ENCODE peak calls at places on chromosomes 11 and 22, in seven cellular contexts. Q is iPS DF 6.9; I is heart right ventricle; Y is neural progenitor cell; T is thyroid gland; F is stomach; J is CD8-positive, alpha-beta memory T cell. U is an unnamed sample. For H3K4me1, the result is how much of the 10 kb centered on the place peaks cover.

GRCh38 chr11:17936790-17937189 is 76.1 kb downstream of the SERGEF start:
- DNase-seq in Q (no peak), I (no peak), Y (no peak), T (no peak), F (no peak), J (no peak), U (no peak)

GRCh38 chr11:34438529-34439507 is at the start of gene CAT:
- DNase-seq in Q (peak), I (peak), Y (no peak), T (peak), F (peak), J (peak), U (peak)

GRCh38 chr11:128214263-128214662 is 373.1 kb downstream of the ETS1 start:
- DNase-seq in Q (no peak), I (no peak), Y (no peak), T (no peak), F (no peak), J (no peak), U (no peak)

GRCh38 chr11:3058753-3059664 is 1.8 kb upstream of the CARS1 start:
- DNase-seq in Q (no peak), I (no peak), Y (no peak), T (no peak), F (no peak), J (no peak), U (peak)

GRCh38 chr22:47022075-47022473 is 259.6 kb downstream of the TBC1D22A start:
- DNase-seq in Q (no peak), I (no peak), Y (no peak), T (no peak), F (peak), J (no peak), U (no peak)

GRCh38 chr11:84563356-84563755 is 1063.8 kb downstream of the DLG2 start:
- DNase-seq in Q (no peak), I (no peak), Y (no peak), T (no peak), F (no peak), J (no peak), U (no peak)

GRCh38 chr22:34878996-34879395 is 187.0 kb upstream of the ISX start:
- DNase-seq in Q (no peak), I (no peak), Y (no peak), T (no peak), F (no peak), J (no peak), U (no peak)

GRCh38 chr11:117796456-117797428 is at the start of gene DSCAML1:
- DNase-seq in Q (no peak), I (peak), Y (peak), T (peak), F (no peak), J (peak), U (peak)

GRCh38 chr11:32891657-32892354 is 805 bp upstream of the QSER1 start:
- DNase-seq in Q (no peak), I (no peak), Y (no peak), T (no peak), F (no peak), J (no peak), U (no peak)

GRCh38 chr22:45208696-45208992 is 32.0 kb downstream of the KIAA0930 start:
- DNase-seq in Q (no peak), I (no peak), Y (no peak), T (no peak), F (no peak), J (no peak), U (no peak)

GRCh38 chr22:27473533-27473932 is 328.0 kb downstream of the MN1 start:
- DNase-seq in Q (no peak), I (no peak), Y (no peak), T (no peak), F (no peak), J (no peak), U (no peak)

GRCh38 chr22:45534339-45535192 is 31.9 kb downstream of the FBLN1 start:
- DNase-seq in Q (no peak), I (no peak), Y (no peak), T (no peak), F (no peak), J (no peak), U (no peak)

GRCh38 chr22:19179472-19180048 is 1.0 kb upstream of the SLC25A1 start:
- DNase-seq in Q (peak), I (peak), Y (peak), T (peak), F (peak), J (peak), U (peak)

GRCh38 chr11:8327761-8328192 is 64.1 kb upstream of the LMO1 start:
- DNase-seq in Q (no peak), I (no peak), Y (no peak), T (no peak), F (no peak), J (no peak), U (no peak)

GRCh38 chr11:72574534-72575460 is 99.4 kb downstream of the PDE2A start:
- DNase-seq in Q (no peak), I (no peak), Y (no peak), T (no peak), F (no peak), J (no peak), U (no peak)

GRCh38 chr11:48193876-48194275 is 22.7 kb upstream of the OR4B1 start:
- DNase-seq in Q (no peak), I (no peak), Y (no peak), T (no peak), F (no peak), J (no peak), U (no peak)

GRCh38 chr11:17767914-17768313 is 33.3 kb downstream of the KCNC1 start:
- DNase-seq in Q (no peak), I (no peak), Y (no peak), T (no peak), F (no peak), J (no peak), U (peak)

GRCh38 chr11:84136926-84137325 is 850.8 kb upstream of the CCDC90B start:
- DNase-seq in Q (no peak), I (no peak), Y (no peak), T (no peak), F (no peak), J (no peak), U (no peak)

GRCh38 chr22:30169002-30169401 is 77.6 kb downstream of the LIF start:
- DNase-seq in Q (no peak), I (no peak), Y (no peak), T (no peak), F (no peak), J (no peak), U (no peak)

GRCh38 chr11:58513747-58514367 is 6.0 kb upstream of the OR5B21 start:
- DNase-seq in Q (peak), I (no peak), Y (peak), T (peak), F (no peak), J (no peak), U (peak)

GRCh38 chr11:88188251-88189030 is 13.2 kb upstream of the RAB38 start:
- DNase-seq in Q (no peak), I (no peak), Y (no peak), T (no peak), F (no peak), J (no peak), U (peak)

GRCh38 chr11:133078591-133079179 is 453.6 kb downstream of the OPCML start:
- DNase-seq in Q (peak), I (peak), Y (peak), T (peak), F (peak), J (no peak), U (no peak)

GRCh38 chr11:69479591-69480271 is 1.7 kb upstream of the LINC01488 start:
- DNase-seq in Q (no peak), I (peak), Y (no peak), T (no peak), F (peak), J (no peak), U (peak)

GRCh38 chr11:47606731-47607130 is 12.5 kb upstream of the C1QTNF4 start:
- DNase-seq in Q (no peak), I (no peak), Y (no peak), T (peak), F (no peak), J (no peak), U (no peak)

GRCh38 chr11:123430736-123431356 is 777 bp downstream of the GRAMD1B start:
- DNase-seq in Q (peak), I (peak), Y (peak), T (peak), F (peak), J (peak), U (peak)

GRCh38 chr11:76209671-76209955 is 3.3 kb upstream of the WNT11 start:
- DNase-seq in Q (no peak), I (no peak), Y (no peak), T (no peak), F (no peak), J (no peak), U (peak)

GRCh38 chr22:43110444-43110926 is at the start of gene BIK:
- DNase-seq in Q (no peak), I (peak), Y (peak), T (peak), F (peak), J (peak), U (peak)

GRCh38 chr22:17665884-17666283 is 27.3 kb downstream of the BCL2L13 start:
- DNase-seq in Q (no peak), I (no peak), Y (no peak), T (no peak), F (no peak), J (no peak), U (no peak)

GRCh38 chr11:134032501-134033091 is 36.3 kb upstream of the JAM3 start:
- DNase-seq in Q (no peak), I (no peak), Y (no peak), T (no peak), F (no peak), J (peak), U (peak)

GRCh38 chr11:58394195-58394594 is 12.5 kb downstream of the OR5B3 start:
- DNase-seq in Q (no peak), I (no peak), Y (no peak), T (no peak), F (no peak), J (no peak), U (no peak)

GRCh38 chr11:27120211-27120610 is 79.6 kb downstream of the BBOX1 start:
- DNase-seq in Q (no peak), I (no peak), Y (no peak), T (no peak), F (no peak), J (no peak), U (no peak)

GRCh38 chr11:40247023-40247422 is 1212.4 kb downstream of the LRRC4C start:
- DNase-seq in Q (no peak), I (no peak), Y (peak), T (no peak), F (no peak), J (no peak), U (no peak)

GRCh38 chr11:45736424-45736823 is 68.5 kb upstream of the SLC35C1 start:
- DNase-seq in Q (no peak), I (no peak), Y (no peak), T (no peak), F (no peak), J (no peak), U (no peak)

GRCh38 chr22:19886605-19887250 is 32.1 kb upstream of the GNB1L start:
- DNase-seq in Q (no peak), I (no peak), Y (no peak), T (no peak), F (no peak), J (no peak), U (peak)

GRCh38 chr11:72139500-72139899 is 4.0 kb downstream of the FOLR3 start:
- DNase-seq in Q (no peak), I (no peak), Y (no peak), T (no peak), F (no peak), J (no peak), U (no peak)

GRCh38 chr22:46813816-46814597 is 51.6 kb downstream of the TBC1D22A start:
- DNase-seq in Q (no peak), I (no peak), Y (no peak), T (peak), F (peak), J (no peak), U (peak)

GRCh38 chr11:10602366-10602765 is 33.9 kb upstream of the LYVE1 start:
- DNase-seq in Q (no peak), I (no peak), Y (no peak), T (no peak), F (no peak), J (no peak), U (no peak)

GRCh38 chr11:10601722-10602281 is 33.3 kb upstream of the LYVE1 start:
- DNase-seq in Q (no peak), I (peak), Y (no peak), T (peak), F (no peak), J (no peak), U (peak)

GRCh38 chr11:10602945-10603344 is 34.5 kb upstream of the LYVE1 start:
- DNase-seq in Q (no peak), I (no peak), Y (no peak), T (no peak), F (no peak), J (no peak), U (no peak)

GRCh38 chr11:10599388-10600175 is 31.1 kb upstream of the LYVE1 start:
- DNase-seq in Q (no peak), I (no peak), Y (no peak), T (no peak), F (no peak), J (no peak), U (no peak)

DNA sequence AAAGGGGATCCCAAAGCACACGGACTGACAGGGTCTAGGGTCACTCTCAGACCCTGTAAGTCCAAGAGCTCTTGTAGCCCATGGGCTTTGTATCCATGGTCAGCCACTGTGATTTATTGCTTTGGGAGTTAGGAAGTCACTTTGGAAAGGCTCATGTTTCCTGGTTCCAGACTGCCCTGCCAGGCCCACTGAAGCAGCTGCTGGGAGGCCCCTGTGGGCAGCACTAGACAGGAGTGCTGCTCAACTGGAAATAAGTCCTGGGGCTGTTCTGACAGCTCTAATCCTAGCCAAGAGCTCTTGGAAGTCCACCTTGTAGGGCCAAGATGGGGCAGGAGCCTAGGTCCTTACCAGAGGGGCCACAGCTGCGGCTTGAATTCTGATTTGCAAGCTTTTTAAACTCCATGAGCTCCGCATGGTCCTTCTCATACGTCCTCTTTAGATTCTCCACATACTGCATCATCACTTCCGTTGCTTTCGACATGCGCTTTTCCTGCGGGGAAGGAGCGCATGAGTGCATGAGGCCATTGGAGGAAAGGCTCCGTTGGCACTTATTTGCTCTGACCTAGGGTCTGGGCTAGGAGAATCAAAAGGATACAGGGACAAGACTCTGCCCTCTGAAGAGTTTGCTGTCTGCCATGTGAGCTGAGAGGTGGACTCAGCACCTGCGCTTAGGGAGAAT is 32.2 kb upstream of the LYVE1 start:
- DNase-seq in Q (no peak), I (no peak), Y (no peak), T (no peak), F (no peak), J (no peak), U (no peak)
- H3K4me1 ChIP-seq in Q (under half), I (under half), Y (under half), T (under half), F (under half), J (under half), U (under half)

GRCh38 chr11:82009133-82009532 is 724.5 kb downstream of the FAM181B start:
- DNase-seq in Q (no peak), I (no peak), Y (no peak), T (no peak), F (no peak), J (no peak), U (no peak)
- H3K4me1 ChIP-seq in Q (under half), I (under half), Y (under half), T (under half), F (under half), J (under half), U (under half)

DNA sequence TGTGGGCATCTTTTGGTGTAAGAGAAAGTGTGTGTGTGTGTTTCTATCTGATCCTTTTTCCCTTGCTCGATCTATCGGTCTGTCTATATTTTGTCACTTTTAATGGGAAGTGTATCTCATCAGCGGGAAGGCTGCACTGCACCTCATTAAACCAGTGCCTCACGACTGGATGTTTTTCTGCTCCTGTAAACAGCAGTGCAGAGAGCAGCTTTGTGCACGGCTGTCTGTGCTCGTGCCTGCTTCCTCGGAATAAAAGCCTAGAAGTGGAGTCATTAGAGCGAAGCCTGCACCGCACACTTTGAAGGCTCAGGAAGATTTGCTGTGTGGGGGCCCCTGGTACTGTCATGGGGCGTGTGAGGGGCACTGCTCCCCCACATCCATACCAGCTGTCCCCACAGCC is 27.0 kb upstream of the PARVG start:
- DNase-seq in Q (no peak), I (no peak), Y (no peak), T (no peak), F (no peak), J (no peak), U (peak)
- H3K4me1 ChIP-seq in Q (under half), I (under half), Y (under half), T (under half), F (under half), J (under half), U (under half)

GRCh38 chr11:122181372-122181771 is 65.4 kb upstream of the BLID start:
- DNase-seq in Q (no peak), I (no peak), Y (no peak), T (no peak), F (no peak), J (no peak), U (no peak)

GRCh38 chr11:122178795-122179194 is 62.8 kb upstream of the BLID start:
- DNase-seq in Q (no peak), I (no peak), Y (no peak), T (no peak), F (no peak), J (no peak), U (no peak)

GRCh38 chr11:122181893-122182292 is 65.9 kb upstream of the BLID start:
- DNase-seq in Q (no peak), I (no peak), Y (no peak), T (no peak), F (no peak), J (no peak), U (no peak)

GRCh38 chr11:122180435-122180834 is 64.4 kb upstream of the BLID start:
- DNase-seq in Q (no peak), I (no peak), Y (no peak), T (no peak), F (no peak), J (no peak), U (no peak)

DNA sequence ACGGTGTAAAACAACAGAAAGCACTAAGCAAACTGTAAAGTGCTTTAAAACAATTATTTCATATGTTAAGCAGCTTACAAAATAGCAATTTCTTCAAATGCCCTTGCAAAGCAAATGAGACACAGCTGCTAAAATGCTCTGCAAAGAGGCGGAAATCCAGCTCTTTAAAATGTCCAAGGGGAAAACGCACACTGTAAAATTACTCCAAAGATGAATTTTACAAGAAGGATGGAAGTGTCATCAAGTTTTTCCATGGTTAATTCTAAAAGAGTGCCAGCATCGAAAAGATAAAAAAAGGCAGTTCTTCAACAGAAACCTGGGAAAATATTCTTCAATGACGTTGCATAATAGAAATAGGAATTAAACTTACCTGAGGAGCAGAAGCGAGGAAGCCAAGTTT is 64.0 kb upstream of the BLID start:
- DNase-seq in Q (no peak), I (no peak), Y (no peak), T (no peak), F (no peak), J (no peak), U (no peak)
- H3K4me1 ChIP-seq in Q (under half), I (under half), Y (under half), T (under half), F (under half), J (under half), U (under half)